ENCODE peak calls at places on chromosomes 16 and 17, in ten cellular contexts. One of them, this sample, is unnamed.
A peak's percentile ranks its signal among the peaks of the same experiment; 100 is the strongest.

GRCh38 chr17:75124041-75124818 is 7.3 kb downstream of the NT5C start:
- DNase-seq in H1: no peak
- DNase-seq in H9: no peak
- DNase-seq in AG09309: no peak
- DNase-seq in IMR-90: peak; percentile 18
- DNase-seq in fibroblast of lung: peak; percentile 65
- DNase-seq in cardiac muscle cell: peak; percentile 78
- DNase-seq in mucosa of descending colon: peak; percentile 95
- DNase-seq in cardiac fibroblast: peak; percentile 82
- DNase-seq in tibial artery: peak; percentile 37
- DNase-seq in this sample: no peak

GRCh38 chr17:72270530-72270929 is 149.7 kb downstream of the SOX9 start:
- DNase-seq in H1: no peak
- DNase-seq in H9: no peak
- DNase-seq in AG09309: peak; percentile 3
- DNase-seq in IMR-90: peak; percentile 3
- DNase-seq in fibroblast of lung: peak; percentile 51
- DNase-seq in cardiac muscle cell: peak; percentile 57
- DNase-seq in mucosa of descending colon: no peak
- DNase-seq in cardiac fibroblast: peak; percentile 72
- DNase-seq in tibial artery: peak; percentile 63
- DNase-seq in this sample: no peak

GRCh38 chr17:77266213-77266612 is 125.4 kb downstream of the SEC14L1 start:
- DNase-seq in H1: no peak
- DNase-seq in H9: peak; percentile 41
- DNase-seq in AG09309: no peak
- DNase-seq in IMR-90: no peak
- DNase-seq in fibroblast of lung: no peak
- DNase-seq in cardiac muscle cell: no peak
- DNase-seq in mucosa of descending colon: no peak
- DNase-seq in cardiac fibroblast: no peak
- DNase-seq in tibial artery: no peak
- DNase-seq in this sample: no peak

GRCh38 chr17:79951361-79952264 is 84.1 kb downstream of the TBC1D16 start:
- DNase-seq in H1: no peak
- DNase-seq in H9: peak; percentile 54
- DNase-seq in AG09309: peak; percentile 17
- DNase-seq in IMR-90: peak; percentile 89
- DNase-seq in fibroblast of lung: peak; percentile 86
- DNase-seq in cardiac muscle cell: peak; percentile 94
- DNase-seq in mucosa of descending colon: no peak
- DNase-seq in cardiac fibroblast: peak; percentile 85
- DNase-seq in tibial artery: no peak
- DNase-seq in this sample: peak; percentile 42

GRCh38 chr17:36673637-36674277 is 72.4 kb downstream of the MRM1 start:
- DNase-seq in H1: no peak
- DNase-seq in H9: no peak
- DNase-seq in AG09309: no peak
- DNase-seq in IMR-90: no peak
- DNase-seq in fibroblast of lung: no peak
- DNase-seq in cardiac muscle cell: no peak
- DNase-seq in mucosa of descending colon: no peak
- DNase-seq in cardiac fibroblast: no peak
- DNase-seq in tibial artery: no peak
- DNase-seq in this sample: no peak

GRCh38 chr16:17370233-17371013 is 100.3 kb downstream of the XYLT1 start:
- DNase-seq in H1: no peak
- DNase-seq in H9: no peak
- DNase-seq in AG09309: no peak
- DNase-seq in IMR-90: peak; percentile 69
- DNase-seq in fibroblast of lung: peak; percentile 27
- DNase-seq in cardiac muscle cell: peak; percentile 8
- DNase-seq in mucosa of descending colon: peak; percentile 45
- DNase-seq in cardiac fibroblast: no peak
- DNase-seq in tibial artery: no peak
- DNase-seq in this sample: no peak

GRCh38 chr17:39921323-39921722 is 2.9 kb upstream of the GSDMB start:
- DNase-seq in H1: no peak
- DNase-seq in H9: no peak
- DNase-seq in AG09309: no peak
- DNase-seq in IMR-90: no peak
- DNase-seq in fibroblast of lung: no peak
- DNase-seq in cardiac muscle cell: no peak
- DNase-seq in mucosa of descending colon: no peak
- DNase-seq in cardiac fibroblast: no peak
- DNase-seq in tibial artery: no peak
- DNase-seq in this sample: no peak

GRCh38 chr16:48366165-48367093 is 18.8 kb downstream of the SIAH1 start:
- DNase-seq in H1: no peak
- DNase-seq in H9: peak; percentile 56
- DNase-seq in AG09309: peak; percentile 89
- DNase-seq in IMR-90: peak; percentile 90
- DNase-seq in fibroblast of lung: peak; percentile 98
- DNase-seq in cardiac muscle cell: peak; percentile 95
- DNase-seq in mucosa of descending colon: no peak
- DNase-seq in cardiac fibroblast: peak; percentile 95
- DNase-seq in tibial artery: peak; percentile 41
- DNase-seq in this sample: no peak

GRCh38 chr16:47726031-47726675 is 265.0 kb downstream of the PHKB start:
- DNase-seq in H1: no peak
- DNase-seq in H9: no peak
- DNase-seq in AG09309: no peak
- DNase-seq in IMR-90: peak; percentile 20
- DNase-seq in fibroblast of lung: peak; percentile 31
- DNase-seq in cardiac muscle cell: peak; percentile 64
- DNase-seq in mucosa of descending colon: no peak
- DNase-seq in cardiac fibroblast: peak; percentile 12
- DNase-seq in tibial artery: no peak
- DNase-seq in this sample: no peak

GRCh38 chr16:58510776-58511628 is 4.3 kb upstream of the SETD6 start:
- DNase-seq in H1: peak; percentile 37
- DNase-seq in H9: no peak
- DNase-seq in AG09309: no peak
- DNase-seq in IMR-90: no peak
- DNase-seq in fibroblast of lung: no peak
- DNase-seq in cardiac muscle cell: no peak
- DNase-seq in mucosa of descending colon: no peak
- DNase-seq in cardiac fibroblast: no peak
- DNase-seq in tibial artery: no peak
- DNase-seq in this sample: no peak

GRCh38 chr16:1026057-1026783 is 44.6 kb downstream of the SOX8 start:
- DNase-seq in H1: no peak
- DNase-seq in H9: no peak
- DNase-seq in AG09309: no peak
- DNase-seq in IMR-90: no peak
- DNase-seq in fibroblast of lung: no peak
- DNase-seq in cardiac muscle cell: no peak
- DNase-seq in mucosa of descending colon: no peak
- DNase-seq in cardiac fibroblast: no peak
- DNase-seq in tibial artery: no peak
- DNase-seq in this sample: no peak

GRCh38 chr16:3444032-3444388 is 530 bp downstream of the NAA60 start:
- DNase-seq in H1: no peak
- DNase-seq in H9: no peak
- DNase-seq in AG09309: peak; percentile 55
- DNase-seq in IMR-90: peak; percentile 80
- DNase-seq in fibroblast of lung: peak; percentile 73
- DNase-seq in cardiac muscle cell: peak; percentile 79
- DNase-seq in mucosa of descending colon: no peak
- DNase-seq in cardiac fibroblast: peak; percentile 83
- DNase-seq in tibial artery: no peak
- DNase-seq in this sample: no peak

DNA sequence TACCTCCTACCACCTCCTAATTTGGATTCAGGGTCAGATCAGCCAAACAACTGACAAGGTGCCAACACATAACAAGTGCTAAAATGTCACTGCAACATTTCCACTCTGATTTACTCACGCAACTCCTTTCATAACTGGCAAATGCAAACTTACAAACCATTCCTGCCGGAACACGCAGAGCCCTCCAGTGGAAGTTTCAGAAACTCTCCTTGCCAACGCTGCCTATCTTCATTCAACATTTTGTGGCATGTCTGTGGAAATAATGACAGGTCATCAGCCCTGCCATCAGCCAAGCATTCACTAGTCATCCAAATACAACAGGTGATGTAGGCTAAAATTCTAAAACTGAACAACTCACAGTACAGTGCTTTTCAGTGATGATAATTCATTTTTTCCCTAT is 37.7 kb upstream of the OR3A1 start:
- DNase-seq in H1: no peak
- DNase-seq in H9: no peak
- DNase-seq in AG09309: no peak
- DNase-seq in IMR-90: no peak
- DNase-seq in fibroblast of lung: no peak
- DNase-seq in cardiac muscle cell: no peak
- DNase-seq in mucosa of descending colon: no peak
- DNase-seq in cardiac fibroblast: no peak
- DNase-seq in tibial artery: no peak
- DNase-seq in this sample: no peak
- TF ChIP-seq CTCF in H1: peak; percentile 6
- TF ChIP-seq CTCF in H9: no peak
- TF ChIP-seq CTCF in AG09309: no peak
- TF ChIP-seq CTCF in IMR-90: no peak
- TF ChIP-seq CTCF in fibroblast of lung: no peak
- TF ChIP-seq CTCF in cardiac muscle cell: no peak
- TF ChIP-seq CTCF in mucosa of descending colon: no peak
- TF ChIP-seq CTCF in cardiac fibroblast: no peak
- TF ChIP-seq CTCF in tibial artery: no peak
- TF ChIP-seq CTCF in this sample: no peak

GRCh38 chr17:41959336-41960095 is 7.1 kb upstream of the CNP start:
- DNase-seq in H1: peak; percentile 68
- DNase-seq in H9: peak; percentile 91
- DNase-seq in AG09309: no peak
- DNase-seq in IMR-90: peak; percentile 66
- DNase-seq in fibroblast of lung: peak; percentile 56
- DNase-seq in cardiac muscle cell: peak; percentile 73
- DNase-seq in mucosa of descending colon: no peak
- DNase-seq in cardiac fibroblast: peak; percentile 80
- DNase-seq in tibial artery: no peak
- DNase-seq in this sample: peak; percentile 43
- TF ChIP-seq CTCF in H1: peak; percentile 66
- TF ChIP-seq CTCF in H9: peak; percentile 77
- TF ChIP-seq CTCF in AG09309: peak; percentile 62
- TF ChIP-seq CTCF in IMR-90: peak; percentile 56
- TF ChIP-seq CTCF in fibroblast of lung: peak; percentile 45
- TF ChIP-seq CTCF in cardiac muscle cell: peak; percentile 64
- TF ChIP-seq CTCF in mucosa of descending colon: no peak
- TF ChIP-seq CTCF in cardiac fibroblast: peak; percentile 64
- TF ChIP-seq CTCF in tibial artery: no peak
- TF ChIP-seq CTCF in this sample: peak; percentile 53

DNA sequence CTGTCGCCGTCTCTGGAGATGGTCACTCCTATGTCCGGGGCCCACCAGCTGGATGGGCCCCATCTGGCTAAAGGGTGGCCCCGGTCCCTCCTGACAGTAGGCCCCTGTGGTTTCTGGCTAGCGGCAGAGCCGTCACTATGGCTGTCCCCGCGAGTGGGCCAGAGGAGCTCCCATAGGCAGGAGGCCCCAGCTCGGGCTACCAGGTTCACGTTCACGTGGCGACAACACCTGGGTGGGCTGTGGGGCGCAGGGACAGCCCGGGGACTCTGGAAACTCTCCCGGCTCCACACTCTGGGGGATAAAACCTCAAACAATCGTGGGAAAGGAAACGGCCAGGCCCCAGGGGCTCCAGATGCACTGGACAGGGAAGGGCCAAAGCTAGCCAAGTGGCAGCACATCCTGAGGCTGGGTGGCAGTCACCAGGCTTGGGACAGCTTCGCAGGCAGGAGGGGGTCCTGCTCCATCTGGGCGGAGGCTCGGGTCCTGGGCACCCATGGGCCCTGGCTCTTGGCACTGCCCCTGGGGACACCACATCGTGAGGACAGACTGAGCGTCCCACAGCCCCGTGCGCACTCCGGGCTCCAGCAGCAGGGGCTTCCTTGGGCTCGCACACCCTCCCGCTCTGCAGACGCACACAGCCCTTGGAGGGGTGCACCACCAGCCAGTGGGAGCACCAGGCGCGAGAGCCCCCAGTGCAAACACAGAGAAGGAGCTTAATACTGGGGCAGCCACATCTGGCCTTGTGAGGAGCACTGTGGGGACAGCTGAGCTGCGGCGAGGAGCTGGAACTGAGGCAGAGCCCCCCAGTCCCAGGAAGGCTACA is 4.5 kb downstream of the RNF166 start:
- DNase-seq in H1: no peak
- DNase-seq in H9: no peak
- DNase-seq in AG09309: no peak
- DNase-seq in IMR-90: no peak
- DNase-seq in fibroblast of lung: no peak
- DNase-seq in cardiac muscle cell: no peak
- DNase-seq in mucosa of descending colon: no peak
- DNase-seq in cardiac fibroblast: no peak
- DNase-seq in tibial artery: no peak
- DNase-seq in this sample: no peak
- TF ChIP-seq CTCF in H1: no peak
- TF ChIP-seq CTCF in H9: no peak
- TF ChIP-seq CTCF in AG09309: no peak
- TF ChIP-seq CTCF in IMR-90: no peak
- TF ChIP-seq CTCF in fibroblast of lung: no peak
- TF ChIP-seq CTCF in cardiac muscle cell: no peak
- TF ChIP-seq CTCF in mucosa of descending colon: no peak
- TF ChIP-seq CTCF in cardiac fibroblast: no peak
- TF ChIP-seq CTCF in tibial artery: no peak
- TF ChIP-seq CTCF in this sample: no peak

DNA sequence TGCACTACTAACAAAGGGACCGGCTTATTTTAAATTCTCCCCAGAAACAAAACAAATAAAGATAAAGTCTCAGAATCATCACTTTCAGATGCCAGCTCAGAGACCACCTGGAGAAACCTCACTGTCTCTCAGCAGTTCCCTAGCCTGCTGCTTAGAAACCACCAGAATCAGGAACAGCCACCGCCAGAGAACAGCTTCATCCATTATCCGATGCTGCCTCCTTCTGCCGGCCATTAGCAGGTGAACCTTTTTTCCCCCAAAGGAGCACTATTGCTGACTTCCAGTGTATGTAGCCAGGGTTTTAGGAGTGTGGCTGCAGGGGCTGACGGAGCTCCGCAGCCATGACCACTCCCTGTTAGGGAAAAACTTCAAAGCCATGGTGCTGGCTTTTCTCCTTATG is 171.2 kb upstream of the DYNLRB2 start:
- DNase-seq in H1: peak; percentile 52
- DNase-seq in H9: peak; percentile 61
- DNase-seq in AG09309: peak; percentile 20
- DNase-seq in IMR-90: peak; percentile 60
- DNase-seq in fibroblast of lung: peak; percentile 64
- DNase-seq in cardiac muscle cell: peak; percentile 43
- DNase-seq in mucosa of descending colon: no peak
- DNase-seq in cardiac fibroblast: peak; percentile 58
- DNase-seq in tibial artery: peak; percentile 31
- DNase-seq in this sample: peak; percentile 31
- TF ChIP-seq CTCF in H1: peak; percentile 67
- TF ChIP-seq CTCF in H9: peak; percentile 76
- TF ChIP-seq CTCF in AG09309: peak; percentile 90
- TF ChIP-seq CTCF in IMR-90: peak; percentile 86
- TF ChIP-seq CTCF in fibroblast of lung: peak; percentile 78
- TF ChIP-seq CTCF in cardiac muscle cell: peak; percentile 36
- TF ChIP-seq CTCF in mucosa of descending colon: no peak
- TF ChIP-seq CTCF in cardiac fibroblast: peak; percentile 65
- TF ChIP-seq CTCF in tibial artery: peak; percentile 61
- TF ChIP-seq CTCF in this sample: peak; percentile 69

This sample was measured in neural crest cell.